ENCODE peak calls at places on chromosomes 5 and 9, in nine cellular contexts. J, H, R, A, T, D, G, U and N are unnamed samples.
A peak's percentile ranks its signal among the peaks of the same experiment; 100 is the strongest.

GRCh38 chr5:149372041-149372805 is 6.9 kb downstream of the IL17B start:
- DNase-seq in J (no peak), H (no peak), R (no peak), A (no peak), T (no peak), D (no peak), G (no peak), U (no peak), N (no peak)

GRCh38 chr5:135208555-135209494 is 174.8 kb upstream of the PITX1 start:
- DNase-seq in J (peak; percentile 85), H (no peak), R (no peak), A (peak; percentile 98), T (peak; percentile 83), D (no peak), G (no peak), U (peak; percentile 43), N (peak; percentile 98)

GRCh38 chr9:5263568-5264218 is 32.5 kb downstream of the INSL4 start:
- DNase-seq in J (no peak), H (no peak), R (no peak), A (peak; percentile 18), T (no peak), D (no peak), G (no peak), U (no peak), N (peak; percentile 11)

GRCh38 chr5:122259995-122260394 is 52.0 kb upstream of the SNCAIP start:
- DNase-seq in J (no peak), H (no peak), R (no peak), A (peak; percentile 51), T (no peak), D (no peak), G (no peak), U (no peak), N (peak; percentile 82)

GRCh38 chr5:178292826-178293205 is 60.2 kb upstream of the PHYKPL start:
- DNase-seq in J (no peak), H (no peak), R (no peak), A (no peak), T (no peak), D (no peak), G (no peak), U (no peak), N (no peak)

GRCh38 chr5:132491368-132492364 is 1.1 kb upstream of the IRF1 start:
- DNase-seq in J (no peak), H (no peak), R (no peak), A (no peak), T (no peak), D (peak; percentile 63), G (peak; percentile 35), U (no peak), N (no peak)

GRCh38 chr9:135498381-135499126 is 1.9 kb upstream of the MRPS2 start:
- DNase-seq in J (no peak), H (no peak), R (no peak), A (no peak), T (no peak), D (no peak), G (no peak), U (no peak), N (no peak)

GRCh38 chr9:127248241-127248640 is 16.3 kb upstream of the GARNL3 start:
- DNase-seq in J (no peak), H (no peak), R (no peak), A (no peak), T (no peak), D (no peak), G (no peak), U (no peak), N (no peak)

GRCh38 chr5:161391724-161392123 is 154.8 kb downstream of the GABRB2 start:
- DNase-seq in J (no peak), H (no peak), R (no peak), A (no peak), T (no peak), D (no peak), G (no peak), U (no peak), N (no peak)

GRCh38 chr9:34291423-34291822 is 37.6 kb downstream of the KIF24 start:
- DNase-seq in J (no peak), H (no peak), R (no peak), A (no peak), T (no peak), D (no peak), G (no peak), U (no peak), N (no peak)

GRCh38 chr9:18480649-18481048 is 6.7 kb downstream of the ADAMTSL1 start:
- DNase-seq in J (no peak), H (no peak), R (no peak), A (no peak), T (no peak), D (no peak), G (no peak), U (no peak), N (peak; percentile 81)

GRCh38 chr9:8889100-8889499 is 1089.5 kb upstream of the DMAC1 start:
- DNase-seq in J (no peak), H (no peak), R (no peak), A (no peak), T (no peak), D (no peak), G (no peak), U (no peak), N (no peak)

GRCh38 chr5:158755971-158756370 is 343.7 kb downstream of the EBF1 start:
- DNase-seq in J (no peak), H (no peak), R (no peak), A (peak; percentile 41), T (no peak), D (no peak), G (no peak), U (no peak), N (peak; percentile 81)

GRCh38 chr5:1445313-1445894 is at the start of gene SLC6A3:
- DNase-seq in J (no peak), H (peak; percentile 64), R (no peak), A (no peak), T (no peak), D (no peak), G (no peak), U (peak; percentile 90), N (no peak)

GRCh38 chr9:69431203-69431602 is 106.2 kb downstream of the ENTREP1 start:
- DNase-seq in J (no peak), H (no peak), R (no peak), A (no peak), T (no peak), D (no peak), G (no peak), U (no peak), N (no peak)